ENCODE peak calls at places on chromosome 16, in five cellular contexts. C is GM12891, U is caudate nucleus, A is cardiac fibroblast, R is NCI-H774. F is an unnamed sample.

GRCh38 chr16:276360-277077 is 775 bp upstream of the RGS11 start:
- DNase-seq in A (no peak), C (no peak), R (no peak), U (no peak), F (no peak)

GRCh38 chr16:77812856-77813523 is 24.6 kb downstream of the VAT1L start:
- DNase-seq in C (no peak), U (no peak), A (no peak), R (no peak), F (no peak)

GRCh38 chr16:86964846-86965245 is 352.3 kb downstream of the C16orf95 start:
- DNase-seq in A (no peak), U (no peak), R (no peak), C (no peak), F (no peak)

GRCh38 chr16:54277845-54278703 is 8.5 kb downstream of the IRX3 start:
- DNase-seq in U (no peak), C (no peak), A (no peak), R (peak), F (peak)

GRCh38 chr16:57749872-57750452 is 14.4 kb downstream of the KATNB1 start:
- DNase-seq in R (no peak), U (no peak), A (no peak), C (no peak), F (no peak)

GRCh38 chr16:46928811-46929210 is 44.6 kb downstream of the GPT2 start:
- DNase-seq in R (no peak), U (no peak), A (no peak), C (no peak), F (no peak)

GRCh38 chr16:64455275-64455674 is 666.6 kb downstream of the CDH11 start:
- DNase-seq in A (peak), R (no peak), U (no peak), C (no peak), F (no peak)

GRCh38 chr16:57349212-57350031 is 9.2 kb upstream of the CCL22 start:
- DNase-seq in A (no peak), C (no peak), R (no peak), U (no peak), F (no peak)

GRCh38 chr16:14196011-14196410 is 124.9 kb downstream of the MRTFB start:
- DNase-seq in A (peak), R (no peak), C (no peak), U (no peak), F (no peak)

GRCh38 chr16:49268667-49269066 is 13.0 kb downstream of the CBLN1 start:
- DNase-seq in U (no peak), R (no peak), C (no peak), A (no peak), F (no peak)

GRCh38 chr16:11742041-11742535 is 569 bp downstream of the TXNDC11 start:
- DNase-seq in U (no peak), A (no peak), C (peak), R (no peak), F (no peak)

GRCh38 chr16:22855231-22855630 is 41.3 kb downstream of the HS3ST2 start:
- DNase-seq in U (no peak), R (no peak), C (no peak), A (no peak), F (no peak)

GRCh38 chr16:81625544-81626152 is 153.4 kb upstream of the PLCG2 start:
- DNase-seq in R (no peak), A (peak), C (no peak), U (no peak), F (no peak)

GRCh38 chr16:9279661-9280060 is 188.2 kb downstream of the HAPSTR1 start:
- DNase-seq in U (no peak), R (no peak), C (no peak), A (no peak), F (no peak)

GRCh38 chr16:49216593-49216992 is 65.0 kb downstream of the CBLN1 start:
- DNase-seq in A (no peak), C (no peak), R (no peak), U (no peak), F (no peak)

GRCh38 chr16:2704166-2704982 is 15.7 kb downstream of the PRSS27 start:
- DNase-seq in U (no peak), A (no peak), C (no peak), R (no peak), F (no peak)

GRCh38 chr16:10839271-10839661 is 20.7 kb upstream of the TVP23A start:
- DNase-seq in R (no peak), C (no peak), A (no peak), U (no peak), F (no peak)